ENCODE peak calls at places on chromosomes 12 and 14, in four cellular contexts. V is choroid plexus epithelial cell; A is fibroblast of lung; H is naive thymus-derived CD4-positive, alpha-beta T cell. E is an unnamed sample.
A peak's percentile ranks its signal among the peaks of the same experiment; 100 is the strongest.

GRCh38 chr14:29716150-29716549 is 211.5 kb downstream of the PRKD1 start:
- DNase-seq in A (peak; percentile 81), V (peak; percentile 40), H (no peak), E (no peak)

GRCh38 chr12:46303039-46303666 is 34.3 kb upstream of the SLC38A1 start:
- DNase-seq in H (peak; percentile 66), V (peak; percentile 59), A (peak; percentile 57), E (peak; percentile 30)

GRCh38 chr12:16349132-16349463 is 1.7 kb downstream of the MGST1 start:
- DNase-seq in V (peak; percentile 96), A (peak; percentile 97), H (no peak), E (no peak)

GRCh38 chr12:115828151-115828550 is 449.3 kb downstream of the MED13L start:
- DNase-seq in H (no peak), A (no peak), V (peak; percentile 3), E (no peak)

GRCh38 chr12:52188658-52189057 is 3.2 kb downstream of the KRT80 start:
- DNase-seq in A (no peak), V (no peak), H (no peak), E (no peak)

GRCh38 chr12:109597414-109597794 is 23.8 kb downstream of the MVK start:
- DNase-seq in V (no peak), H (no peak), A (no peak), E (no peak)

GRCh38 chr12:31591308-31591901 is 469 bp upstream of the DENND5B start:
- DNase-seq in A (peak; percentile 22), H (no peak), V (peak; percentile 25), E (peak; percentile 44)

GRCh38 chr14:105196228-105196960 is 15.3 kb upstream of the NUDT14 start:
- DNase-seq in H (no peak), A (no peak), V (no peak), E (no peak)

GRCh38 chr12:131438874-131439273 is 272.0 kb upstream of the SFSWAP start:
- DNase-seq in H (no peak), A (no peak), V (no peak), E (no peak)

GRCh38 chr12:113062502-113063395 is 6.2 kb downstream of the DTX1 start:
- DNase-seq in V (peak; percentile 61), A (no peak), H (no peak), E (no peak)

DNA sequence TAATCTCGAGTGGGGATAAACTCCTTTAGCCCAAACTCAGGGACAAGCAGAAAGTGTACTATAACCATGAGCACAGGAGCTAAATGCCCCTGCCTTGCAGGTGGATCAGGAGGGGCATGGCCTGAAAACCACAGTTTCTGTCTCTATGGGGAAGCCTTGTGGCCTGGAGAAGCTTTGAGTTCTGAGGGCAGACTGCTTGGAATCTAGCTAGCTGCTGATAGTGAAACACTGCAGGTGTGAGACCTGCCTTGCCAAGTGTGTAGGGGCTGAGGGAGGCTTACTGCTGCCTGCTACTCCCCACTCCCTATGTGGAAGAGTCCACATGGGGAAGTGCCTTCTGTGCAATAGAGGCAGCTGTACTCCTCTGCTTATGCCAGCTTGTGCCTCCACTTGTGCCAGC is 352.3 kb upstream of the OR4E1 start:
- DNase-seq in H (no peak), A (no peak), V (no peak), E (no peak)
- H3K4me3 ChIP-seq in H (no peak overlapping the region), A (no peak overlapping the region), V (no peak overlapping the region), E (no peak overlapping the region)

DNA sequence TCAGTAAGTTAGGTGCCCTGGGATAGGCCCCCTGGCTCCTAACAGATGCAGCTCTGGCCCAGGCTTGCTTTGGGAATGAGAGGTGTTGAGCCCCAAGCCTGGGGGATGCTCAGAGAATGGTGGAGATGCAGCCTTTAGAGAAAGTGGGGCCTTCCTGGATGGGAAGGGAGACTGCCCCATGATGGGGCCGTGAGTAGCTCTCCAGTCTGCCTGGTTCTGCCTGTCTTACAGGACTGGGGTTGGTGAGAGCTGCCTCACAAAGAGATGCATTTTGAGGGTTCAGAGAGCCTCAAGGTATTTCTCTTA is 523 bp upstream of the VRTN start:
- DNase-seq in A (no peak), H (no peak), V (no peak), E (no peak)
- H3K4me3 ChIP-seq in A (no peak overlapping the region), H (no peak overlapping the region), V (no peak overlapping the region), E (no peak overlapping the region)

DNA sequence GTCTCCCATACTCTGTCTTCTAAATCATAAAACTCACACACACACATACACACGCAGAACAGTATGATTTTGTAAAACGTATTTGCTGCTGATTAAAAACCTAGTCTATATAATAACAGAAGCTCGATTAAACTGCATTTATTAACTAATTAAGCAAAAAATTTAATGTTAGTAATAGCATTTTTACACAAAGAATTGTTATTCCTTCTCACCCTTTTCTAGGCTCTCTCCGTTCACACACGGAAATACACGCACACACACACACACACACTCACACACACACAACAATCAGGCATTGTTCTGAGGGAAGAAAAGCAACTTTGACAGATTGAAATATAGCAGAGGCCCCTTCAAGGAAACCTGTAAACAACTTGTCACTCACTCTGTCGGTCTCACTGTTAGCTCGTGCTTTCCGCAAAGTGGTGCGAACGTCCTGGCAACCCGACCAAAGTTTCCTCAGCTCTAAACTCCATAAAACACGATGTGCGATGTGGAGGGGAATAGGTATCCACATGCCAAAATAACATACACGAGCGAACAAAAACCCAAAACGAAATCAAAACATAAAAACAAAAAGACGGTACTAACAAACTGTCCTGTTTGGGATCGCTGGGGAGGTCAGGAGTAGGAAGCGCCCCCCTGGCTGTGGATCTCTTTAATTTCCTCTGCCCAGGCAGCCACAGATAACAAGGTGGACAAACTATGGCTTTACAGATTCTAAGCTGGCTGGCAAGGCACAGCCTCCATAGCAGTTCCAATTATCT is 723 bp upstream of the SOX5 start:
- DNase-seq in A (no peak), H (no peak), V (peak; percentile 26), E (no peak)
- H3K4me3 ChIP-seq in A (peak overlapping the region; percentile 74), H (no peak overlapping the region), V (peak overlapping the region; percentile 39), E (no peak overlapping the region)

GRCh38 chr12:49368240-49368600 is 958 bp downstream of the SPATS2 start:
- DNase-seq in A (no peak), H (no peak), V (no peak), E (no peak)
- H3K4me3 ChIP-seq in A (peak overlapping the region; percentile 97), H (no peak overlapping the region), V (peak overlapping the region; percentile 87), E (peak overlapping the region; percentile 81)

GRCh38 chr14:65072256-65072655 is 30.1 kb downstream of the MAX start:
- DNase-seq in A (no peak), H (no peak), V (peak; percentile 19), E (no peak)

GRCh38 chr14:65073605-65074201 is 28.6 kb downstream of the MAX start:
- DNase-seq in V (no peak), A (no peak), H (no peak), E (no peak)

GRCh38 chr14:65071544-65071943 is 30.8 kb downstream of the MAX start:
- DNase-seq in H (no peak), V (no peak), A (no peak), E (no peak)

GRCh38 chr14:65074449-65075155 is 27.7 kb downstream of the MAX start:
- DNase-seq in V (no peak), H (no peak), A (no peak), E (no peak)

DNA sequence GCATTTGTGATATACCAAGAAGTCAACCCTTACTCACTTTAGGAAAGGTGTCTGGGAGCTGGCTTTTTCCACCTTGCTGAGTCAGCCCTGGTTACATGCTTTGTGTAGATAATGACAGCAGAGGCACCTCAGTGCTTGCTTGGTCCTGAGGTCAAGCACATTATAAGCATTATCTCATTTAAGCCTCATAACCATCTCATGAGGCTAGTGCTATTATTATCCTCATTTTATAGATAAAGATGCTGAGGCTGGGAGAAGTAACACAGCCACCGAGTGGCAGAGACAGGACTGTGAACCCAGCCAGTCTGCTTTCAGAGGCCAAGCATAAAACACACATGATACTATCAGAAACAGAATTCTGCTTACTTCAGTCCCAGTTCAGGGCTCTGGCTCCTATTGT is 29.4 kb downstream of the MAX start:
- DNase-seq in H (no peak), V (no peak), A (no peak), E (no peak)
- H3K4me3 ChIP-seq in H (no peak overlapping the region), V (no peak overlapping the region), A (no peak overlapping the region), E (no peak overlapping the region)

E was measured in GM12864.